ENCODE peak calls at places on chromosomes 2 and 18, in eight cellular contexts. Z, T, E, C, K, W, A and X are unnamed samples.

GRCh38 chr2:152508446-152508845 is 173.5 kb downstream of the FMNL2 start:
- DNase-seq in W (no peak), K (no peak), C (no peak), T (peak), Z (peak), E (no peak), A (no peak), X (peak)

GRCh38 chr2:217954051-217954450 is 48.7 kb downstream of the TNS1 start:
- DNase-seq in E (no peak), W (no peak), A (no peak), K (no peak), T (no peak), C (no peak), Z (no peak), X (no peak)

GRCh38 chr2:201901770-201902169 is 95.4 kb downstream of the CDK15 start:
- DNase-seq in A (no peak), K (no peak), C (no peak), E (no peak), T (no peak), Z (no peak), W (no peak), X (peak)

GRCh38 chr2:84908948-84909713 is 3.7 kb downstream of the TMSB10 start:
- DNase-seq in W (no peak), A (no peak), T (no peak), E (no peak), K (no peak), C (no peak), Z (no peak), X (no peak)

GRCh38 chr2:136966485-136966884 is 201.1 kb downstream of the THSD7B start:
- DNase-seq in T (no peak), W (no peak), C (no peak), Z (no peak), E (no peak), K (no peak), A (no peak), X (no peak)

GRCh38 chr18:57529151-57529550 is 57.4 kb downstream of the FECH start:
- DNase-seq in Z (no peak), A (no peak), E (no peak), W (no peak), K (no peak), C (no peak), T (no peak), X (no peak)

GRCh38 chr2:203870942-203871341 is 3.4 kb downstream of the CTLA4 start:
- DNase-seq in W (no peak), Z (no peak), E (no peak), K (no peak), C (no peak), T (no peak), A (no peak), X (no peak)

GRCh38 chr2:65367517-65367916 is 64.9 kb downstream of the SPRED2 start:
- DNase-seq in W (no peak), A (peak), Z (peak), K (no peak), E (no peak), C (peak), T (peak), X (no peak)

GRCh38 chr2:207503234-207503633 is 26.5 kb upstream of the CREB1 start:
- DNase-seq in T (peak), Z (peak), W (no peak), E (no peak), A (no peak), K (no peak), C (peak), X (no peak)

GRCh38 chr2:74708883-74709282 is 54.8 kb downstream of the SEMA4F start:
- DNase-seq in Z (peak), E (no peak), K (no peak), C (no peak), T (peak), A (no peak), W (no peak), X (no peak)

GRCh38 chr2:137178955-137179377 is 413.6 kb downstream of the THSD7B start:
- DNase-seq in T (peak), C (no peak), Z (peak), E (no peak), W (no peak), K (no peak), A (no peak), X (no peak)

GRCh38 chr2:38377501-38378258 is 607 bp upstream of the ATL2 start:
- DNase-seq in E (no peak), A (peak), Z (peak), K (no peak), T (peak), W (peak), C (peak), X (peak)

GRCh38 chr2:33038230-33038629 is 91.5 kb downstream of the LTBP1 start:
- DNase-seq in Z (no peak), C (no peak), K (no peak), W (no peak), A (no peak), T (no peak), E (no peak), X (no peak)

GRCh38 chr2:230934291-230935131 is 9.5 kb upstream of the GPR55 start:
- DNase-seq in A (no peak), W (no peak), T (no peak), K (no peak), Z (no peak), E (peak), C (no peak), X (no peak)

GRCh38 chr2:111694690-111695089 is 189.3 kb downstream of the ANAPC1 start:
- DNase-seq in E (no peak), T (peak), Z (peak), W (no peak), A (no peak), C (peak), K (no peak), X (no peak)

GRCh38 chr2:180572346-180572745 is 408.1 kb upstream of the UBE2E3 start:
- DNase-seq in E (no peak), Z (peak), K (no peak), W (no peak), C (no peak), T (no peak), A (no peak), X (no peak)

GRCh38 chr2:3847397-3848052 is 144.2 kb downstream of the DCDC2C start:
- DNase-seq in T (no peak), A (no peak), C (no peak), K (no peak), W (no peak), E (no peak), Z (no peak), X (no peak)

GRCh38 chr18:44537521-44537920 is 143.2 kb upstream of the SETBP1 start:
- DNase-seq in A (no peak), Z (peak), C (peak), E (no peak), W (no peak), T (peak), K (no peak), X (no peak)

GRCh38 chr2:121485039-121485438 is 45.6 kb upstream of the RNU4ATAC start:
- DNase-seq in T (peak), K (no peak), W (no peak), Z (peak), A (no peak), C (no peak), E (no peak), X (no peak)

GRCh38 chr2:217035967-217036366 is 176.1 kb upstream of the TNP1 start:
- DNase-seq in E (no peak), W (no peak), A (no peak), T (peak), Z (peak), K (no peak), C (peak), X (no peak)

GRCh38 chr2:219570924-219571310 is 422 bp downstream of the OBSL1 start:
- DNase-seq in Z (peak), K (no peak), C (peak), T (peak), E (no peak), A (no peak), W (no peak), X (no peak)